ENCODE peak calls at places on chromosome 17, in five cellular contexts. N is left ventricle myocardium inferior, S is sigmoid colon, W is colonic mucosa, D is stomach. R is an unnamed sample.

GRCh38 chr17:27904534-27904933 is 11.4 kb upstream of the LYRM9 start:
- DNase-seq in N (no peak), S (no peak), W (no peak), D (no peak), R (no peak)

GRCh38 chr17:49730078-49730786 is 22.5 kb upstream of the SLC35B1 start:
- DNase-seq in N (peak; percentile 87), S (peak; percentile 94), W (peak; percentile 59), D (peak; percentile 55), R (peak; percentile 52)

GRCh38 chr17:55641559-55642160 is 81.0 kb downstream of the TMEM100 start:
- DNase-seq in N (peak; percentile 63), S (peak; percentile 90), W (peak; percentile 61), D (peak; percentile 49), R (peak; percentile 68)

GRCh38 chr17:73549841-73550430 is 94.3 kb downstream of the SDK2 start:
- DNase-seq in N (no peak), S (no peak), W (no peak), D (no peak), R (no peak)

GRCh38 chr17:78573955-78574354 is 3.2 kb downstream of the DNAH17 start:
- DNase-seq in N (no peak), S (no peak), W (no peak), D (no peak), R (no peak)

GRCh38 chr17:39939588-39940419 is 12.3 kb downstream of the LRRC3C start:
- DNase-seq in N (no peak), S (no peak), W (no peak), D (no peak), R (no peak)

GRCh38 chr17:43092891-43093290 is 32.3 kb downstream of the BRCA1 start:
- DNase-seq in N (no peak), S (no peak), W (no peak), D (no peak), R (no peak)

GRCh38 chr17:79647456-79647915 is 36.6 kb upstream of the RBFOX3 start:
- DNase-seq in N (no peak), S (peak; percentile 59), W (peak; percentile 11), D (peak; percentile 11), R (no peak)

GRCh38 chr17:45223541-45224528 is 2.1 kb downstream of the FMNL1 start:
- DNase-seq in N (no peak), S (no peak), W (peak; percentile 21), D (no peak), R (no peak)

GRCh38 chr17:79874329-79874981 is 35.2 kb upstream of the CBX4 start:
- DNase-seq in N (no peak), S (no peak), W (peak; percentile 46), D (no peak), R (no peak)

GRCh38 chr17:79781012-79781665 is 3.2 kb downstream of the CBX2 start:
- DNase-seq in N (no peak), S (no peak), W (no peak), D (no peak), R (peak; percentile 20)

GRCh38 chr17:16449121-16449570 is 33.8 kb downstream of the TRPV2 start:
- DNase-seq in N (no peak), S (no peak), W (no peak), D (no peak), R (no peak)

GRCh38 chr17:253091-253846 is 71.8 kb upstream of the DOC2B start:
- DNase-seq in N (no peak), S (peak; percentile 42), W (peak; percentile 11), D (peak; percentile 17), R (peak; percentile 37)

GRCh38 chr17:43613911-43614310 is 47.8 kb downstream of the MEOX1 start:
- DNase-seq in N (no peak), S (no peak), W (no peak), D (no peak), R (no peak)

GRCh38 chr17:41540921-41541625 is 13.0 kb upstream of the KRT19 start:
- DNase-seq in N (no peak), S (no peak), W (no peak), D (no peak), R (no peak)

GRCh38 chr17:79831367-79832210 is 7.7 kb downstream of the CBX4 start:
- DNase-seq in N (peak; percentile 73), S (peak; percentile 85), W (peak; percentile 61), D (peak; percentile 91), R (peak; percentile 70)

DNA sequence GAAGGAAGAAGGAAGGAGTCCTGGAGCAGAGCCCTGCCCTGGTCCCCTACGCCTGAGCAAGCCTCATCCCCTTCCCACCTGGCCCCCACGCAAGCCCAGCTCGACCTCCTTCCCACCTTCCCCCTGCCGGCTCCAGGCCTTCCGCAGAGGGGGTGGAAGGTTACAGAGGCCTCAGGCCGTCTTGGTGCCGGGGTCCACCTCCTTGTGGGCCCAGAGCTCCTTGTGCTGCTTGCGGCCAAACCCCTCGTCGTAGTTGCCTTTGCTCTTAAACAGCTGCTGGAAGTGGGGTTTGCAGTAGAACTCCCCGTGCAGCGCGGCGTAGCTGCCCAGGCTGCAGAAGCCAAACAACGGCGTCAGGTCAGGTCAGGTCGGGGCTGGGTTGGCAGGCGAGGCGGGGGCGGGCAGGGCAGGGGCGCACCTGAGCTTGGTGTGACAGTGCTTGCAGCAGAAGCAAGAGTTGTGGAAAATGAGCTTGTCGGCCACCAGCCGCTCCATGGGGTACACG is 1.5 kb downstream of the LIMD2 start:
- DNase-seq in N (no peak), S (no peak), W (no peak), D (peak; percentile 30), R (no peak)
- H3K4me3 ChIP-seq in N (peak overlapping the region; percentile 74), S (peak overlapping the region; percentile 76), W (peak overlapping the region; percentile 46), D (peak overlapping the region; percentile 67), R (peak overlapping the region; percentile 49)

GRCh38 chr17:76079577-76080206 is 710 bp downstream of the ZACN start:
- DNase-seq in N (no peak), S (no peak), W (no peak), D (no peak), R (no peak)
- TF ChIP-seq CTCF in N (no peak), S (no peak), W (no peak), D (no peak), R (no peak)

GRCh38 chr17:63549946-63550815 is at the start of gene DCAF7:
- DNase-seq in N (peak; percentile 99), S (peak; percentile 100), W (peak; percentile 100), D (peak; percentile 99), R (peak; percentile 98)

GRCh38 chr17:63552211-63552610 is 1.9 kb downstream of the DCAF7 start:
- DNase-seq in N (no peak), S (no peak), W (no peak), D (peak; percentile 3), R (no peak)

GRCh38 chr17:63549289-63549945 is 860 bp upstream of the DCAF7 start:
- DNase-seq in N (no peak), S (no peak), W (no peak), D (peak; percentile 4), R (no peak)

GRCh38 chr17:63547083-63547523 is 3.2 kb upstream of the DCAF7 start:
- DNase-seq in N (no peak), S (no peak), W (no peak), D (no peak), R (no peak)

GRCh38 chr17:63550816-63551639 is 751 bp downstream of the DCAF7 start:
- DNase-seq in N (no peak), S (no peak), W (peak; percentile 49), D (peak; percentile 19), R (no peak)
- H3K4me1 ChIP-seq in N (peaks cover 66% of the 10 kb centered on the region), S (peaks cover 56% of the 10 kb centered on the region), W (peaks cover 6% of the 10 kb centered on the region), D (peaks cover 58% of the 10 kb centered on the region), R (peaks cover 57% of the 10 kb centered on the region)

GRCh38 chr17:8110456-8110804 is 7.9 kb downstream of the ALOXE3 start:
- DNase-seq in N (no peak), S (no peak), W (no peak), D (no peak), R (no peak)
- H3K4me3 ChIP-seq in N (peak overlapping the region; percentile 36), S (no peak overlapping the region), W (no peak overlapping the region), D (peak overlapping the region; percentile 46), R (peak overlapping the region; percentile 54)

GRCh38 chr17:59845595-59846390 is 47.0 kb downstream of the TUBD1 start:
- DNase-seq in N (no peak), S (peak; percentile 69), W (peak; percentile 89), D (peak; percentile 73), R (peak; percentile 55)
- TF ChIP-seq CTCF in N (no peak), S (no peak), W (no peak), D (peak; percentile 20), R (no peak)

GRCh38 chr17:64496348-64496785 is 487 bp downstream of the POLG2 start:
- DNase-seq in N (no peak), S (no peak), W (no peak), D (no peak), R (no peak)
- H3K4me1 ChIP-seq in N (peaks cover 78% of the 10 kb centered on the region), S (peaks cover 65% of the 10 kb centered on the region), W (peaks cover 5% of the 10 kb centered on the region), D (peaks cover 74% of the 10 kb centered on the region), R (peaks cover 65% of the 10 kb centered on the region)

GRCh38 chr17:57538730-57539456 is 206.2 kb downstream of the CCDC182 start:
- DNase-seq in N (no peak), S (no peak), W (no peak), D (no peak), R (no peak)

GRCh38 chr17:57539528-57540301 is 205.4 kb downstream of the CCDC182 start:
- DNase-seq in N (no peak), S (no peak), W (no peak), D (no peak), R (no peak)

GRCh38 chr17:57536789-57537523 is 208.1 kb downstream of the CCDC182 start:
- DNase-seq in N (no peak), S (no peak), W (no peak), D (no peak), R (no peak)

GRCh38 chr17:57536289-57536688 is 208.8 kb downstream of the CCDC182 start:
- DNase-seq in N (no peak), S (no peak), W (no peak), D (no peak), R (no peak)

DNA sequence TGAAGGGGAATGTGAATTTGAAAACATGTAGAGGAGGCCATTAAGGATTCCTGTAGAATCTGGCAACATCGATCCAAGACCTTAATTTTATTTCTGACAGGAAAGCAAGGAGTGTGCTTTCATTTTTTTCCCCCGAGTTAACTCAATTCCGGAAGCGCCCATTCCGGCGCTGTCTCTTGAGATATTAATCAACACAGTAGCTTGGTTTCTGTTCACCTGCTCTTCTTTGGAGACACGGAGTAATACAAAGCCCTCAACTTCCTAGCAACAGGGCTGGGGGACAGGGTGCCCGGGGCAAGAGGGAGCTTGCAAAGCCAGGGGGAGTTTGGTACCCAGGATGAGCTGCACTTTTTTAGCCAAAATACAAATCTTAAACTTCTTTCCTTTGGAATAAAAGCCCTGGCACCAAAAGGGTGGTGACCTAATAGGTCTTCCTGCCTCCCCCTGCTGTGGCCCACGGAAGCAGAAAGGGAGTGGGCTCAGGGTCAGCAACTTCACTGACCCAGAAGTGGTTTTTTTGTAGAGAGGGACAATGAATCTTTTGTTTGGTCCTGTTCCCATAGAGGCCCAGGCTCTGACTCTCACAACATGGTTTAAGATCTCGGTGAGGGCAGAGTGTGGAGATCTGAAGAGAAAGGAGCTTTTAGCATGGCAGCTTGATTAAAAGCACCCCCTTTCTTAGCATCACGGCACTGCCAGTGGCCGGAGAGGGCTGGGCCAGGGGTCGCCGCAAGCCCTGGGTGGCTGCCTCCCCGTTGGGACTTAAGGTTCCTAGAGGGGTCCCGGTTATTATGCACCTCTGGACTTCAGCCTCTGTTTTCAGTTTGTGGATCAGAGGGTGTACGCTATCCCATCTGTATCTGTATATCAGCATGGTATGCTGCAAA is 207.3 kb downstream of the CCDC182 start:
- DNase-seq in N (no peak), S (no peak), W (no peak), D (no peak), R (no peak)
- H3K4me3 ChIP-seq in N (peak overlapping the region; percentile 24), S (no peak overlapping the region), W (no peak overlapping the region), D (no peak overlapping the region), R (no peak overlapping the region)

R was measured in lower lobe of right lung.